ENCODE peak calls at places on chromosomes 5 and 9, in six cellular contexts. S is SK-N-SH, L is ascending aorta, N is tibial nerve, H is cardiac fibroblast, A is Daoy. J is an unnamed sample.

GRCh38 chr9:93218161-93218560 is 34.2 kb downstream of the WNK2 start:
- DNase-seq in S (no peak), L (no peak), H (no peak), A (no peak), N (no peak), J (no peak)

GRCh38 chr5:66171349-66172344 is 27.5 kb downstream of the SREK1 start:
- DNase-seq in H (peak), L (no peak), A (peak), N (peak), S (peak), J (peak)

GRCh38 chr5:89421035-89421434 is 538.1 kb upstream of the MEF2C start:
- DNase-seq in H (no peak), L (no peak), N (no peak), S (no peak), A (peak), J (no peak)

GRCh38 chr5:123527190-123527589 is 15.2 kb downstream of the CSNK1G3 start:
- DNase-seq in H (no peak), S (no peak), L (no peak), A (no peak), N (no peak), J (no peak)

GRCh38 chr5:151259931-151260330 is 6.9 kb downstream of the GM2A start:
- DNase-seq in H (no peak), N (no peak), L (no peak), S (no peak), A (no peak), J (no peak)

GRCh38 chr9:137325124-137325523 is 23.1 kb upstream of the NRARP start:
- DNase-seq in S (no peak), A (no peak), H (no peak), N (no peak), L (peak), J (no peak)

GRCh38 chr9:115127191-115127817 is 9.3 kb upstream of the TNC start:
- DNase-seq in N (no peak), S (no peak), A (peak), L (no peak), H (no peak), J (no peak)

GRCh38 chr5:138900281-138900965 is 25.3 kb upstream of the LRRTM2 start:
- DNase-seq in H (peak), A (peak), S (no peak), N (no peak), L (no peak), J (no peak)

GRCh38 chr9:9598723-9599122 is 1014.1 kb downstream of the PTPRD start:
- DNase-seq in N (no peak), A (no peak), L (no peak), S (no peak), H (no peak), J (no peak)

GRCh38 chr5:151036556-151036955 is 16.2 kb downstream of the GPX3 start:
- DNase-seq in S (no peak), H (no peak), L (no peak), N (no peak), A (no peak), J (no peak)

GRCh38 chr5:135457424-135458071 is 5.4 kb upstream of the TIFAB start:
- DNase-seq in H (peak), S (peak), A (peak), L (no peak), N (peak), J (no peak)

GRCh38 chr9:131520448-131520847 is 10.6 kb downstream of the UCK1 start:
- DNase-seq in A (no peak), H (no peak), S (no peak), N (no peak), L (no peak), J (no peak)

GRCh38 chr9:109604036-109604600 is 106.0 kb upstream of the PTPN3 start:
- DNase-seq in L (no peak), H (peak), S (no peak), N (no peak), A (no peak), J (no peak)